ENCODE peak calls at places on chromosome 10, in ten cellular contexts. P is Peyer's patch, W is H1, S is endothelial cell, L is astrocyte of the spinal cord, M is fibroblast of pulmonary artery, A is neural crest cell, J is fibroblast of villous mesenchyme, O is MM.1S, U is right atrium auricular region. F is an unnamed sample.

GRCh38 chr10:99370993-99371392 is 41.8 kb downstream of the CNNM1 start:
- DNase-seq in O (peak), S (peak), W (no peak), A (peak), U (no peak), M (peak), P (no peak), J (peak), L (peak), F (peak)

GRCh38 chr10:62050941-62051433 is 149.5 kb downstream of the ARID5B start:
- DNase-seq in J (peak), O (peak), A (no peak), W (no peak), P (peak), S (no peak), U (peak), L (peak), M (peak), F (peak)

GRCh38 chr10:105879396-105879795 is 1238.3 kb downstream of the SORCS3 start:
- DNase-seq in O (no peak), W (no peak), A (no peak), P (no peak), L (no peak), U (no peak), M (no peak), J (no peak), S (no peak), F (no peak)

GRCh38 chr10:6027929-6028328 is 34.2 kb downstream of the IL2RA start:
- DNase-seq in O (no peak), J (no peak), L (no peak), S (no peak), P (no peak), W (no peak), U (no peak), A (no peak), M (no peak), F (no peak)

GRCh38 chr10:32298066-32298812 is 48.7 kb downstream of the EPC1 start:
- DNase-seq in P (no peak), A (no peak), M (peak), W (no peak), L (peak), S (no peak), J (peak), O (no peak), U (no peak), F (peak)

GRCh38 chr10:107413971-107414370 is 249.5 kb upstream of the SORCS1 start:
- DNase-seq in P (no peak), A (no peak), U (no peak), O (no peak), J (no peak), S (no peak), W (no peak), L (no peak), M (no peak), F (no peak)

GRCh38 chr10:132788831-132789219 is 2.9 kb upstream of the NKX6-2 start:
- DNase-seq in L (no peak), O (no peak), W (no peak), A (no peak), P (no peak), J (no peak), U (no peak), S (no peak), M (no peak), F (no peak)

GRCh38 chr10:75922435-75922834 is 491.0 kb downstream of the LRMDA start:
- DNase-seq in U (no peak), O (no peak), L (no peak), J (no peak), W (no peak), P (no peak), S (no peak), M (peak), A (no peak), F (no peak)

GRCh38 chr10:92692085-92692671 is 2.4 kb downstream of the HHEX start:
- DNase-seq in S (no peak), W (no peak), A (peak), L (no peak), P (peak), U (no peak), J (no peak), O (no peak), M (no peak), F (no peak)

GRCh38 chr10:60456053-60456452 is 66.4 kb upstream of the ANK3 start:
- DNase-seq in W (no peak), L (no peak), M (no peak), J (no peak), U (no peak), O (no peak), A (no peak), P (no peak), S (peak), F (peak)

GRCh38 chr10:8586504-8586903 is 532.0 kb downstream of the GATA3 start:
- DNase-seq in A (no peak), M (no peak), S (no peak), J (no peak), W (no peak), U (no peak), O (no peak), P (no peak), L (no peak), F (no peak)

GRCh38 chr10:69025370-69025896 is 36.8 kb downstream of the KIFBP start:
- DNase-seq in A (no peak), L (no peak), U (no peak), W (no peak), O (no peak), M (no peak), S (no peak), J (no peak), P (no peak), F (no peak)

GRCh38 chr10:72334196-72334831 is 20.4 kb downstream of the DNAJB12 start:
- DNase-seq in L (peak), M (peak), S (no peak), O (no peak), W (no peak), U (no peak), J (peak), A (peak), P (peak), F (no peak)

GRCh38 chr10:2079603-2080078 is 342.3 kb upstream of the ADARB2 start:
- DNase-seq in P (no peak), S (no peak), M (no peak), U (no peak), W (no peak), A (no peak), O (no peak), L (no peak), J (no peak), F (no peak)

GRCh38 chr10:137031-137430 is 1.8 kb downstream of the ZMYND11 start:
- DNase-seq in S (peak), U (no peak), W (no peak), M (peak), A (no peak), L (peak), P (peak), J (peak), O (peak), F (no peak)

GRCh38 chr10:100518761-100519241 is 860 bp downstream of the SEC31B start:
- DNase-seq in M (peak), P (peak), S (peak), W (no peak), O (peak), U (peak), L (peak), J (peak), A (peak), F (peak)

GRCh38 chr10:33248638-33249037 is 85.8 kb downstream of the NRP1 start:
- DNase-seq in J (peak), P (no peak), O (peak), M (peak), S (no peak), W (no peak), L (peak), A (no peak), U (no peak), F (peak)

GRCh38 chr10:110852255-110852896 is 19.4 kb upstream of the PDCD4 start:
- DNase-seq in U (no peak), A (no peak), M (no peak), P (peak), O (peak), L (no peak), W (no peak), S (no peak), J (no peak), F (no peak)

GRCh38 chr10:8052344-8052969 is 2.0 kb upstream of the GATA3 start:
- DNase-seq in W (no peak), U (no peak), S (no peak), L (peak), M (no peak), A (no peak), P (no peak), O (no peak), J (peak), F (no peak)

GRCh38 chr10:79038841-79039201 is 29.9 kb upstream of the ZMIZ1 start:
- DNase-seq in W (no peak), U (no peak), P (no peak), J (peak), M (no peak), O (no peak), A (no peak), L (peak), S (no peak), F (no peak)

GRCh38 chr10:24446739-24447138 is 237.8 kb downstream of the KIAA1217 start:
- DNase-seq in U (no peak), P (no peak), M (peak), O (no peak), L (peak), W (no peak), A (no peak), S (no peak), J (peak), F (peak)

GRCh38 chr10:29104661-29105369 is 184.1 kb upstream of the LYZL1 start:
- DNase-seq in U (no peak), J (no peak), P (no peak), M (peak), S (no peak), A (no peak), W (no peak), L (no peak), O (no peak), F (no peak)

GRCh38 chr10:5951167-5951711 is 26.1 kb downstream of the IL15RA start:
- DNase-seq in A (no peak), J (peak), W (no peak), M (peak), L (no peak), O (no peak), S (no peak), U (peak), P (no peak), F (peak)

GRCh38 chr10:121188005-121188404 is 336.8 kb downstream of the WDR11 start:
- DNase-seq in O (no peak), P (no peak), A (no peak), M (no peak), J (no peak), W (no peak), L (no peak), S (no peak), U (no peak), F (no peak)

GRCh38 chr10:132809237-132810140 is 23.5 kb upstream of the NKX6-2 start:
- DNase-seq in J (no peak), O (no peak), M (no peak), L (no peak), U (no peak), P (no peak), S (no peak), W (no peak), A (no peak), F (no peak)

GRCh38 chr10:75291800-75292199 is 56.0 kb upstream of the COMTD1 start:
- DNase-seq in U (no peak), P (no peak), M (no peak), S (no peak), A (no peak), J (no peak), L (no peak), W (no peak), O (no peak), F (no peak)

GRCh38 chr10:79226391-79227245 is 120.7 kb upstream of the PPIF start:
- DNase-seq in O (no peak), L (no peak), P (no peak), W (no peak), M (no peak), A (no peak), S (no peak), U (no peak), J (peak), F (no peak)

GRCh38 chr10:112262556-112262955 is 20.6 kb upstream of the TECTB start:
- DNase-seq in W (no peak), L (no peak), U (no peak), P (no peak), O (no peak), S (no peak), J (peak), M (no peak), A (no peak), F (no peak)

GRCh38 chr10:131162211-131162610 is 149.3 kb downstream of the TCERG1L start:
- DNase-seq in M (no peak), U (no peak), J (no peak), W (no peak), L (no peak), A (no peak), O (no peak), S (no peak), P (no peak), F (no peak)

GRCh38 chr10:125192620-125193019 is 32.3 kb upstream of the CTBP2 start:
- DNase-seq in W (no peak), L (no peak), M (no peak), A (no peak), U (no peak), P (no peak), J (no peak), S (no peak), O (no peak), F (no peak)

GRCh38 chr10:114044251-114045070 is 795 bp downstream of the ADRB1 start:
- DNase-seq in W (no peak), U (no peak), J (no peak), S (peak), L (no peak), M (no peak), O (no peak), A (no peak), P (no peak), F (no peak)

GRCh38 chr10:62779487-62780248 is 24.9 kb upstream of the ADO start:
- DNase-seq in J (no peak), W (no peak), M (peak), U (no peak), L (no peak), A (no peak), P (peak), O (peak), S (no peak), F (no peak)

GRCh38 chr10:5888843-5889623 is 660 bp downstream of the ANKRD16 start:
- DNase-seq in S (peak), W (no peak), L (peak), A (peak), M (peak), P (peak), U (no peak), O (peak), J (peak), F (no peak)

GRCh38 chr10:46550795-46551700 is 5.4 kb downstream of the GPRIN2 start:
- DNase-seq in U (peak), A (no peak), W (no peak), L (no peak), O (no peak), S (no peak), J (no peak), P (no peak), M (no peak), F (no peak)

GRCh38 chr10:68938117-68938516 is 17.9 kb upstream of the DDX21 start:
- DNase-seq in U (no peak), L (no peak), M (peak), S (no peak), W (no peak), O (no peak), A (no peak), J (peak), P (no peak), F (no peak)

GRCh38 chr10:10865303-10865702 is 152.4 kb upstream of the CELF2 start:
- DNase-seq in S (no peak), W (no peak), J (peak), P (no peak), A (no peak), L (no peak), U (no peak), M (no peak), O (no peak), F (peak)

GRCh38 chr10:96390460-96390864 is 31.7 kb upstream of the OPALIN start:
- DNase-seq in L (no peak), O (no peak), M (no peak), U (peak), A (no peak), W (no peak), J (no peak), S (no peak), P (no peak), F (no peak)

GRCh38 chr10:19966751-19967150 is 150.5 kb downstream of the PLXDC2 start:
- DNase-seq in M (no peak), P (no peak), L (peak), A (no peak), O (no peak), W (no peak), S (peak), U (no peak), J (peak), F (no peak)

GRCh38 chr10:110020265-110020664 is 12.5 kb downstream of the ADD3 start:
- DNase-seq in W (no peak), O (no peak), U (no peak), P (no peak), S (no peak), L (no peak), J (no peak), A (no peak), M (no peak), F (no peak)

DNA sequence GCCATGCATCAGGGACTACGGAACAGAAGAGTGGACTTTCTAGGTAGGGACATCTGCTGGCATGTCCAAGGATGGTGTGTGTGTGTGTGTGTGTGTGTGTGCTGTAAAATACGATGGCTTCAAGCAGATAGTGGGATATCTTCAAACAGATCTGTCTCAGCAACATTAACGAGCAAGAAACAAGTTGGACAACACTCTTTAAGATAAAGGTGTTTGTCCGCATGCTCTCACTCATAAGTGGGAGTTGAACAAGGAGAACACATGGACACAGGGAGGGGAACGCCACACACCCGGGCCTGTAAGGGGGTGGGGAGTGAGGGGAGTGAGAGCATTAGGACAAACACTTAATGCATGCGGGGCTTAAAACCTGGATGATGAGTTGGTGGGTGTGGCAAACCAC is 89.8 kb upstream of the AKR1E2 start:
- DNase-seq in L (no peak), W (no peak), P (no peak), M (no peak), A (no peak), J (no peak), O (no peak), S (no peak), U (no peak), F (no peak)
- TF ChIP-seq CTCF in L (no peak), W (no peak), P (no peak), M (no peak), A (no peak), J (no peak), O (no peak), S (no peak), U (no peak), F (no peak)

GRCh38 chr10:71124921-71125748 is 87.2 kb upstream of the UNC5B start:
- DNase-seq in W (no peak), A (no peak), O (no peak), U (peak), P (no peak), S (no peak), M (no peak), J (no peak), L (no peak), F (no peak)
- TF ChIP-seq CTCF in W (no peak), A (no peak), O (no peak), U (no peak), P (no peak), S (no peak), M (no peak), J (no peak), L (no peak), F (no peak)

GRCh38 chr10:14186245-14186644 is 144.5 kb downstream of the FRMD4A start:
- DNase-seq in M (no peak), O (peak), P (no peak), U (no peak), W (no peak), A (no peak), J (peak), L (peak), S (no peak), F (peak)
- TF ChIP-seq CTCF in M (peak), O (peak), P (no peak), U (no peak), W (peak), A (peak), J (peak), L (peak), S (peak), F (peak)

DNA sequence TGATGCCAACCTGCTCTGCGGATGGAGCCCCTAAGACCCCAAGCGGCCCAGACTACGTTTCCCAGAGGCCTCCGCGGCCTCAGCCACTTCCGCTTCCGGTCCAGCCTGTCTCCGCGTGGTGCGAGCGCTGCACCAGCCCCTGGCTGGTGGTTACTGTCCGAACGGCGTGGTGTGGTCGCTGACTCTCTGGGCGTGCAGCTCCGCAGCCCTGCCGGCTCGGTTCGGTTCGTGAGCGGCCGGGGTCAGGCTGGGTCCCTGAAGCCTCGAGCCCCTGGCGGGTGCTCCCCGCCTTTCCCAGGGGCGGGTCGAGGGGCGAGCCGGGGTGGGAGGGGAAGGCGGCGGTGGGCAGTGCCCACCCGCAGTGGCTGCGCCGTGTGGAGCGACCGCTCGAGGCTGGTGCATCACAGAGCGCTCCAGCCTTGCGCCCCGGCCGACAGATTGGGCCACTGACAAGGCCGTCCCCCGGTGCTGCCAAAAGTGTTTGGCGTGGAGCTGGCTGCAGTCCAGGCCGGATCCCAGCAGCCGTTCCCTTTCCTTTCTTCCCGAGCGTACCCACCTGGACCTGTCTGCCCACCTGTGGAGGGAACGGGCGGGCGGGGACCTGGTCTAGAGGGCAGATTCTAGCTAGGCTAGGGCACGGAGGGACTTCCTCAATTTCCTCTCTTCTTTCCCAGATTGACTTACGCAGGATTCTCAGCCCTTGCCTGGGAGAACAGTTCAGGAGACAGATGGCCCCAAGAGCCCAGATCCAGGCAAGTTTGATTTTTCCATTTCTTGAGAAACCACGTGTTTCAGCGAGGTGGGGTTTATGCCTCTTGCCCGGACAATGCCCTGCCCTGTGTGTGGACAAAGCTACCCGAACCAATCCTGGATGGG is at the start of gene ZNF485:
- DNase-seq in W (peak), U (peak), O (peak), A (peak), L (peak), J (peak), M (peak), S (peak), P (peak), F (peak)
- TF ChIP-seq CTCF in W (no peak), U (no peak), O (no peak), A (no peak), L (no peak), J (no peak), M (no peak), S (no peak), P (no peak), F (no peak)